ENCODE peak calls at places on chromosomes 12 and 14, in six cellular contexts. Q is HEK293T, J is RCC 7860, L is T-helper 1 cell, Z is AG08395, K is left colon. N is an unnamed sample.

GRCh38 chr12:114735011-114735410 is 51.0 kb upstream of the TBX3 start:
- DNase-seq in Q (no peak), J (no peak), L (no peak), Z (no peak), K (no peak), N (no peak)

GRCh38 chr12:16155938-16156337 is 121.5 kb downstream of the SLC15A5 start:
- DNase-seq in Q (no peak), J (no peak), L (no peak), Z (no peak), K (no peak), N (no peak)

GRCh38 chr14:59407246-59407615 is 57.9 kb downstream of the GPR135 start:
- DNase-seq in Q (no peak), J (no peak), L (no peak), Z (peak; percentile 93), K (no peak), N (no peak)

GRCh38 chr14:68062651-68063050 is 243.1 kb downstream of the RAD51B start:
- DNase-seq in Q (no peak), J (no peak), L (no peak), Z (no peak), K (no peak), N (no peak)

GRCh38 chr12:108821407-108822397 is 35.7 kb downstream of the SSH1 start:
- DNase-seq in Q (no peak), J (peak; percentile 20), L (peak; percentile 23), Z (no peak), K (no peak), N (no peak)

GRCh38 chr12:82687020-82687951 is 580 bp downstream of the TMTC2 start:
- DNase-seq in Q (peak; percentile 31), J (no peak), L (peak; percentile 65), Z (peak; percentile 6), K (peak; percentile 75), N (peak; percentile 49)

GRCh38 chr12:104604070-104604994 is 147.6 kb downstream of the CHST11 start:
- DNase-seq in Q (peak; percentile 54), J (peak; percentile 93), L (peak; percentile 81), Z (peak; percentile 95), K (peak; percentile 71), N (peak; percentile 13)

GRCh38 chr12:52203126-52203921 is 11.5 kb upstream of the KRT80 start:
- DNase-seq in Q (no peak), J (peak; percentile 95), L (no peak), Z (peak; percentile 88), K (no peak), N (no peak)

GRCh38 chr14:95183532-95184412 is 26.4 kb upstream of the DICER1 start:
- DNase-seq in Q (no peak), J (no peak), L (no peak), Z (no peak), K (no peak), N (no peak)

GRCh38 chr12:84793558-84794367 is 118.8 kb downstream of the SLC6A15 start:
- DNase-seq in Q (no peak), J (no peak), L (no peak), Z (peak; percentile 28), K (no peak), N (no peak)

GRCh38 chr12:41339784-41340183 is 151.7 kb downstream of the PDZRN4 start:
- DNase-seq in Q (no peak), J (no peak), L (no peak), Z (no peak), K (no peak), N (no peak)

GRCh38 chr12:20367731-20368652 is at the start of gene PDE3A:
- DNase-seq in Q (peak; percentile 73), J (no peak), L (no peak), Z (peak; percentile 72), K (peak; percentile 72), N (no peak)

GRCh38 chr12:126384029-126384564 is 1318.9 kb downstream of the AACS start:
- DNase-seq in Q (no peak), J (no peak), L (no peak), Z (no peak), K (no peak), N (no peak)

GRCh38 chr14:79028281-79028680 is 858.1 kb downstream of the NRXN3 start:
- DNase-seq in Q (no peak), J (no peak), L (no peak), Z (no peak), K (no peak), N (no peak)

GRCh38 chr12:41486718-41487117 is 298.6 kb downstream of the PDZRN4 start:
- DNase-seq in Q (no peak), J (no peak), L (no peak), Z (peak; percentile 3), K (no peak), N (no peak)

N was measured in effector CD4-positive, alpha-beta T cell.